ENCODE peak calls at places on chromosomes 4 and X, in four cellular contexts. A is RPMI7951, N is NCI-H345, F is astrocyte of the cerebellum. J is an unnamed sample.

GRCh38 chr4:172554588-172554987 is 614.0 kb upstream of the GALNT7 start:
- DNase-seq in N (no peak), A (no peak), F (no peak), J (no peak)

GRCh38 chr4:47686294-47686872 is 151.5 kb downstream of the CORIN start:
- DNase-seq in F (no peak), A (peak), N (peak), J (no peak)

GRCh38 chrX:9829308-9830267 is 43.4 kb downstream of the SHROOM2 start:
- DNase-seq in A (peak), F (peak), N (no peak), J (no peak)

GRCh38 chrX:154352012-154352401 is 22.4 kb downstream of the FLNA start:
- DNase-seq in A (no peak), N (no peak), F (no peak), J (no peak)

GRCh38 chrX:65607070-65607742 is 60.2 kb upstream of the MSN start:
- DNase-seq in F (no peak), N (no peak), A (peak), J (no peak)

GRCh38 chr4:31968842-31969241 is 1248.7 kb downstream of the PCDH7 start:
- DNase-seq in F (no peak), N (no peak), A (no peak), J (no peak)

GRCh38 chr4:105807496-105807895 is 87.8 kb upstream of the NPNT start:
- DNase-seq in A (no peak), N (no peak), F (peak), J (no peak)

GRCh38 chr4:1746919-1747602 is 25.7 kb downstream of the TACC3 start:
- DNase-seq in A (peak), N (no peak), F (no peak), J (no peak)

GRCh38 chrX:110201799-110202198 is 116.1 kb downstream of the AMMECR1 start:
- DNase-seq in F (no peak), A (no peak), N (no peak), J (no peak)

GRCh38 chrX:70262952-70263567 is 3.1 kb upstream of the P2RY4 start:
- DNase-seq in A (peak), N (peak), F (no peak), J (peak)

GRCh38 chr4:156578005-156578404 is 393.6 kb downstream of the PDGFC start:
- DNase-seq in N (no peak), A (no peak), F (no peak), J (no peak)

GRCh38 chrX:132171881-132172280 is 44.1 kb upstream of the FRMD7 start:
- DNase-seq in N (no peak), F (no peak), A (peak), J (no peak)

GRCh38 chrX:39513836-39514235 is 583.9 kb downstream of the BCOR start:
- DNase-seq in F (no peak), A (peak), N (no peak), J (no peak)

GRCh38 chrX:133229361-133229760 is 11.2 kb upstream of the TFDP3 start:
- DNase-seq in N (no peak), A (no peak), F (no peak), J (no peak)

GRCh38 chrX:42686706-42687105 is 91.3 kb downstream of the PPP1R2C start:
- DNase-seq in N (no peak), F (no peak), A (no peak), J (no peak)

GRCh38 chr4:3431446-3431993 is 10.2 kb upstream of the HGFAC start:
- DNase-seq in A (no peak), N (no peak), F (no peak), J (no peak)

GRCh38 chr4:119116925-119117900 is 18.4 kb upstream of the MYOZ2 start:
- DNase-seq in F (no peak), A (no peak), N (no peak), J (no peak)

GRCh38 chr4:73704314-73705055 is 35.9 kb upstream of the CXCL8 start:
- DNase-seq in N (no peak), F (peak), A (peak), J (peak)

GRCh38 chr4:180134116-180134866 is 2108.9 kb upstream of the TENM3 start:
- DNase-seq in N (no peak), F (no peak), A (no peak), J (no peak)

GRCh38 chr4:55948726-55949479 is at the start of gene CEP135:
- DNase-seq in N (peak), F (peak), A (peak), J (peak)

J was measured in tibial artery.